ENCODE peak calls at places on chromosomes 2 and 18, in eight cellular contexts. D, W, Y, L, E, N, H and U are unnamed samples.
A peak's percentile ranks its signal among the peaks of the same experiment; 100 is the strongest.

GRCh38 chr2:100422320-100422719 is 4.9 kb upstream of the CHST10 start:
- DNase-seq in Y (peak; percentile 63), W (peak; percentile 28), L (peak; percentile 59), E (peak; percentile 58), D (peak; percentile 78), N (peak; percentile 75), H (peak; percentile 62), U (no peak)

GRCh38 chr18:46734981-46735380 is 21.9 kb downstream of the ST8SIA5 start:
- DNase-seq in D (no peak), N (no peak), Y (no peak), H (no peak), E (no peak), L (no peak), W (no peak), U (no peak)

GRCh38 chr2:70450641-70451250 is 102.9 kb downstream of the TGFA start:
- DNase-seq in H (no peak), E (no peak), D (no peak), Y (peak; percentile 17), L (no peak), N (no peak), W (no peak), U (no peak)

GRCh38 chr18:13370995-13371625 is 152.6 kb downstream of the LDLRAD4 start:
- DNase-seq in N (no peak), D (no peak), H (no peak), W (no peak), E (no peak), Y (no peak), L (no peak), U (no peak)

GRCh38 chr2:198077477-198077876 is 273.1 kb downstream of the PLCL1 start:
- DNase-seq in E (no peak), D (no peak), N (no peak), L (peak; percentile 8), H (no peak), Y (no peak), W (no peak), U (no peak)

GRCh38 chr18:35973650-35974049 is 1.2 kb downstream of the RMP24 start:
- DNase-seq in Y (no peak), N (no peak), H (no peak), W (no peak), E (no peak), L (no peak), D (no peak), U (no peak)

GRCh38 chr2:1781291-1782080 is 37.2 kb upstream of the PXDN start:
- DNase-seq in N (no peak), D (no peak), W (peak; percentile 1), E (no peak), L (no peak), Y (no peak), H (no peak), U (no peak)

GRCh38 chr2:228841877-228842276 is 429.2 kb downstream of the PID1 start:
- DNase-seq in L (no peak), E (no peak), D (no peak), Y (peak; percentile 61), N (no peak), H (peak; percentile 62), W (no peak), U (no peak)

GRCh38 chr2:105406221-105406620 is 7.4 kb upstream of the FHL2 start:
- DNase-seq in N (peak; percentile 67), W (no peak), Y (peak; percentile 64), D (no peak), H (no peak), E (no peak), L (peak; percentile 96), U (no peak)

GRCh38 chr2:204749319-204749718 is 204.0 kb downstream of the PARD3B start:
- DNase-seq in N (no peak), D (no peak), E (no peak), W (no peak), Y (peak; percentile 76), H (no peak), L (peak; percentile 89), U (no peak)

GRCh38 chr2:216698895-216699294 is 3.5 kb upstream of the IGFBP5 start:
- DNase-seq in Y (peak; percentile 74), E (peak; percentile 82), N (peak; percentile 55), D (peak; percentile 89), H (peak; percentile 85), L (peak; percentile 85), W (peak; percentile 48), U (peak; percentile 50)

GRCh38 chr2:218998414-218999002 is 5.3 kb upstream of the CRYBA2 start:
- DNase-seq in E (no peak), W (no peak), N (no peak), Y (no peak), L (no peak), H (no peak), D (no peak), U (no peak)

GRCh38 chr2:217903142-217903858 is 99.5 kb downstream of the TNS1 start:
- DNase-seq in L (no peak), W (no peak), E (no peak), H (no peak), D (no peak), Y (no peak), N (no peak), U (no peak)

GRCh38 chr2:217903859-217904613 is 98.8 kb downstream of the TNS1 start:
- DNase-seq in D (no peak), W (no peak), E (no peak), Y (no peak), N (peak; percentile 76), L (peak; percentile 66), H (peak; percentile 54), U (no peak)

GRCh38 chr2:217901826-217902225 is 101.0 kb downstream of the TNS1 start:
- DNase-seq in W (no peak), H (peak; percentile 48), L (peak; percentile 92), N (no peak), Y (no peak), E (no peak), D (no peak), U (no peak)

GRCh38 chr2:217901400-217901799 is 101.4 kb downstream of the TNS1 start:
- DNase-seq in L (no peak), H (no peak), W (no peak), Y (no peak), D (no peak), N (no peak), E (no peak), U (no peak)

GRCh38 chr2:217902281-217903141 is 100.3 kb downstream of the TNS1 start:
- DNase-seq in H (peak; percentile 84), Y (peak; percentile 5), E (no peak), L (peak; percentile 85), D (no peak), W (no peak), N (no peak), U (no peak)
- TF ChIP-seq EZH2phosphoT487 in H (no peak), Y (no peak), E (no peak), L (no peak), D (no peak), W (no peak), N (no peak), U (no peak)

DNA sequence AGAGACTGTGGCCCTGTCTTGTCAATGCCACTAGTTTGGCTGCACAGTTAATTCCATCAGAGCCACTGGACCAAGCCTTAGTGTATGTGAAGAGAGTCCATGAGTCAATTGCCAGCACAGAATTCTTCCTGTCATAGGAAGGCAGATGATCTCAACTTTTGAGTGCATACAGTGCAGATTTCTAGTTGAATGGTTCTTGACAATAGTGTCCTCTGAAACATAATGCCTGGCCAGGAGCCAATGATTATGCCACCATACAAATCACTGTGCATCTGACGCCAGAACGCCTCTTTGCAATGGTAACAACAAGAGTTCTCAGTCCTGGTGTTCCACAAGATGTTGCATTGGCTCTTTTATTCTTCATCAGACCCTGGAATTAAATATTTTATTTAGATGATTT is 7.1 kb downstream of the NEUROD1 start:
- DNase-seq in D (no peak), H (no peak), N (no peak), W (no peak), E (no peak), L (no peak), Y (peak; percentile 18), U (no peak)
- H3K27me3 ChIP-seq in D (peaks cover 88% of the 10 kb centered on the region), H (peaks cover 48% of the 10 kb centered on the region), N (no peaks in the 10 kb centered on the region), W (no peaks in the 10 kb centered on the region), E (peaks cover 100% of the 10 kb centered on the region), L (peaks cover 51% of the 10 kb centered on the region), Y (peaks cover 2% of the 10 kb centered on the region), U (no peaks in the 10 kb centered on the region)

DNA sequence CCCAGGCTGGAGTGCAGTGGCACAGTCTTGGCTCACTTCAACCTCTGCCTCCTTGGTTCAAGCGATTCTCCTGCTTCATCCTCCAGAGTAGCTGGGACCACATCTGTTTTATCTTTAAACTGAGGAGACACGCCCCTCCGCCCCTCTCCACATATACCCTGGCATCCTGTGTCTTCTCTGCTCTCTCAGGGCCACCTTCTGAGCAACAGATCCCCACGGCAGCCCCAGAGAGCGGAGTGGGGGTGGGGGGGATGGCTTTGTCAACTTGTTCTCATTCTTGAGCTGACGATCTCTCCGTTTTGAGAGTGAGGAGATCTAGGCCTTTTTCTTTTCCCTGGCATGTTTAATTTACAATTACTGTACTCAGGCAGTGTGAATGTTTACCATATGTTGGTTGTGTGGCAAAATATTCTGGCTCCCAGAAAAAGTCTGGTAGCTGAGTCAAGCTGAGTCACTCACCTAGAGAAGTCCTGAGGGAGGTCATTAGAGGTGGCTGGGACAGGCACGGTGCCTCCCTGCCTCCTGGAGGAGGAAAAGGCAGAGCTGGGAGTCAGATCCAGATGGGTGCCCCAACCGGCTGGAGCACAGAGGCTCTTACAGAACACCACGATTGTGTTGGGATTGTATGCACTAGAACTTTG is 19.5 kb upstream of the ID2 start:
- DNase-seq in Y (peak; percentile 93), W (peak; percentile 56), E (no peak), D (no peak), H (peak; percentile 49), N (peak; percentile 57), L (peak; percentile 97), U (no peak)
- TF ChIP-seq EZH2phosphoT487 in Y (no peak), W (no peak), E (no peak), D (no peak), H (no peak), N (no peak), L (no peak), U (no peak)

GRCh38 chr2:181690851-181691250 is 10.5 kb upstream of the NEUROD1 start:
- DNase-seq in Y (no peak), D (no peak), N (no peak), H (no peak), E (no peak), W (no peak), L (no peak), U (no peak)
- H3K27me3 ChIP-seq in Y (peaks cover 8% of the 10 kb centered on the region), D (peaks cover 43% of the 10 kb centered on the region), N (no peaks in the 10 kb centered on the region), H (peaks cover 48% of the 10 kb centered on the region), E (peaks cover 84% of the 10 kb centered on the region), W (no peaks in the 10 kb centered on the region), L (peaks cover 49% of the 10 kb centered on the region), U (no peaks in the 10 kb centered on the region)

GRCh38 chr2:176468471-176468870 is 199.2 kb downstream of the MTX2 start:
- DNase-seq in H (no peak), W (no peak), N (no peak), D (no peak), E (no peak), L (peak; percentile 84), Y (peak; percentile 45), U (no peak)
- TF ChIP-seq EZH2phosphoT487 in H (no peak), W (no peak), N (no peak), D (no peak), E (no peak), L (no peak), Y (no peak), U (no peak)

DNA sequence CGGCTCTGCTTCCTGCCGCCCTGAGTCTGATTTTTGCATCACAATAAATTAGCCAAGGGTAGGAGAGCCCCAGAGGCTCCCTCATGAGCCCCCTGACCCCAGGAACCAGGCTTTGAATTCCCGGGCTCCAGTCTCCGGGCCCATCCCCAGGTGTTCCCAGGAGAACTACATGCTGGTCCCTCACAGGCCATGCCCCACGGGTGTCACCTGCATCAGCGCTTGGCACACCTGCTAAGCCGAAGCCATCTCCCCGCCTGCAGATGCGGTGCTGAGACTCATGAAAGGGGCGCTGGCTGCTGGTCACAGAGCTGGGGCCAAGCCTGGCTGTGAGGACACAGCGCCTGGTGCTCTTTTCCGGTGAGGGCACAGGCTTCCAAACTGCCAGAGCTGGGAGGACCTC is 89.0 kb downstream of the INHBB start:
- DNase-seq in L (no peak), N (no peak), H (no peak), E (no peak), D (peak; percentile 44), W (no peak), Y (no peak), U (no peak)
- H3K27me3 ChIP-seq in L (no peaks in the 10 kb centered on the region), N (peaks cover under 1% of the 10 kb centered on the region), H (no peaks in the 10 kb centered on the region), E (peaks cover 97% of the 10 kb centered on the region), D (peaks cover 18% of the 10 kb centered on the region), W (no peaks in the 10 kb centered on the region), Y (no peaks in the 10 kb centered on the region), U (no peaks in the 10 kb centered on the region)